ENCODE peak calls at places on chromosomes 11 and 22, in ten cellular contexts. K is adipocyte; R is NCI-H1417; N is mucosa of descending colon; M is skeletal muscle cell; L is T-helper 9 cell; E is stimulated activated CD8-positive, alpha-beta memory T cell treated with anti-CD3 and anti-CD28 coated beads, Interleukin-15, amount 100 ng/mL, for 4 hours; B is neuronal stem cell; W is activated CD8-positive, alpha-beta memory T cell treated with anti-CD3 and anti-CD28 coated beads for 48 hours; F is fibroblast of lung. O is an unnamed sample.

GRCh38 chr11:127791844-127792243 is 791.3 kb upstream of the KIRREL3 start:
- DNase-seq in K (no peak), R (no peak), N (no peak), M (no peak), L (no peak), E (no peak), B (no peak), W (no peak), F (no peak), O (no peak)

GRCh38 chr22:23522642-23523251 is 57.3 kb downstream of the IGLL1 start:
- DNase-seq in K (peak; percentile 25), R (peak; percentile 15), N (no peak), M (no peak), L (no peak), E (no peak), B (no peak), W (no peak), F (no peak), O (peak; percentile 72)

GRCh38 chr11:69536406-69536805 is 54.9 kb downstream of the LINC01488 start:
- DNase-seq in K (no peak), R (no peak), N (peak; percentile 10), M (no peak), L (no peak), E (no peak), B (no peak), W (no peak), F (no peak), O (peak; percentile 34)

GRCh38 chr11:74233683-74234082 is 62.6 kb downstream of the PPME1 start:
- DNase-seq in K (no peak), R (no peak), N (no peak), M (no peak), L (no peak), E (no peak), B (no peak), W (no peak), F (no peak), O (no peak)

GRCh38 chr11:113465786-113466185 is 9.4 kb downstream of the DRD2 start:
- DNase-seq in K (no peak), R (no peak), N (no peak), M (no peak), L (no peak), E (no peak), B (no peak), W (no peak), F (no peak), O (no peak)

GRCh38 chr22:29799217-29799680 is 32.1 kb downstream of the UQCR10 start:
- DNase-seq in K (peak; percentile 91), R (no peak), N (peak; percentile 86), M (peak; percentile 76), L (no peak), E (no peak), B (no peak), W (no peak), F (peak; percentile 95), O (peak; percentile 92)

GRCh38 chr11:68962527-68963250 is 18.1 kb downstream of the MRGPRD start:
- DNase-seq in K (no peak), R (no peak), N (no peak), M (no peak), L (peak; percentile 36), E (no peak), B (no peak), W (no peak), F (no peak), O (no peak)

GRCh38 chr22:47563406-47564157 is 801.1 kb downstream of the TBC1D22A start:
- DNase-seq in K (no peak), R (no peak), N (no peak), M (no peak), L (no peak), E (no peak), B (no peak), W (no peak), F (no peak), O (no peak)

GRCh38 chr11:85947431-85948272 is 92.5 kb downstream of the CCDC83 start:
- DNase-seq in K (peak; percentile 91), R (no peak), N (no peak), M (peak; percentile 81), L (no peak), E (no peak), B (no peak), W (no peak), F (peak; percentile 97), O (no peak)

GRCh38 chr11:38460429-38460828 is 1862.4 kb upstream of the RAG2 start:
- DNase-seq in K (peak; percentile 38), R (no peak), N (no peak), M (peak; percentile 44), L (no peak), E (no peak), B (no peak), W (no peak), F (peak; percentile 62), O (no peak)

GRCh38 chr22:23183107-23183698 is 2.9 kb downstream of the BCR start:
- DNase-seq in K (peak; percentile 55), R (peak; percentile 70), N (peak; percentile 56), M (peak; percentile 60), L (no peak), E (no peak), B (peak; percentile 74), W (no peak), F (peak; percentile 59), O (peak; percentile 75)

GRCh38 chr11:64313491-64314145 is 3.7 kb downstream of the TRMT112 start:
- DNase-seq in K (no peak), R (no peak), N (peak; percentile 73), M (no peak), L (no peak), E (no peak), B (no peak), W (no peak), F (peak; percentile 48), O (no peak)

GRCh38 chr11:65165847-65166317 is 4.2 kb upstream of the SPDYC start:
- DNase-seq in K (no peak), R (no peak), N (no peak), M (no peak), L (no peak), E (no peak), B (no peak), W (no peak), F (no peak), O (no peak)

GRCh38 chr11:14029971-14030531 is 67.5 kb downstream of the SPON1 start:
- DNase-seq in K (peak; percentile 7), R (no peak), N (peak; percentile 68), M (no peak), L (no peak), E (no peak), B (no peak), W (no peak), F (peak; percentile 59), O (peak; percentile 88)

GRCh38 chr22:47472636-47473035 is 710.2 kb downstream of the TBC1D22A start:
- DNase-seq in K (no peak), R (no peak), N (no peak), M (no peak), L (no peak), E (no peak), B (no peak), W (no peak), F (no peak), O (no peak)

GRCh38 chr11:64998690-64999431 is 2.1 kb upstream of the BATF2 start:
- DNase-seq in K (no peak), R (peak; percentile 72), N (peak; percentile 67), M (no peak), L (no peak), E (no peak), B (no peak), W (no peak), F (no peak), O (no peak)

GRCh38 chr11:75311858-75312288 is 39.6 kb downstream of the ARRB1 start:
- DNase-seq in K (peak; percentile 4), R (peak; percentile 32), N (peak; percentile 86), M (no peak), L (no peak), E (no peak), B (no peak), W (no peak), F (peak; percentile 31), O (no peak)

GRCh38 chr11:117146521-117146920 is 2.4 kb downstream of the PAFAH1B2 start:
- DNase-seq in K (peak; percentile 21), R (no peak), N (no peak), M (no peak), L (no peak), E (no peak), B (no peak), W (no peak), F (peak; percentile 49), O (no peak)

GRCh38 chr11:101835465-101836063 is 79.2 kb upstream of the CEP126 start:
- DNase-seq in K (peak; percentile 28), R (no peak), N (no peak), M (no peak), L (no peak), E (no peak), B (no peak), W (no peak), F (peak; percentile 13), O (no peak)

GRCh38 chr11:134466909-134467567 is 55.0 kb upstream of the B3GAT1 start:
- DNase-seq in K (no peak), R (no peak), N (no peak), M (no peak), L (no peak), E (no peak), B (no peak), W (no peak), F (no peak), O (no peak)

GRCh38 chr11:37788141-37788877 is 1190.3 kb upstream of the RAG2 start:
- DNase-seq in K (peak; percentile 55), R (no peak), N (no peak), M (peak; percentile 76), L (no peak), E (no peak), B (no peak), W (no peak), F (peak; percentile 51), O (no peak)

GRCh38 chr11:78207532-78208256 is 19.0 kb downstream of the USP35 start:
- DNase-seq in K (no peak), R (no peak), N (no peak), M (no peak), L (no peak), E (no peak), B (no peak), W (no peak), F (no peak), O (no peak)

GRCh38 chr11:114257621-114258558 is 38.3 kb upstream of the NNMT start:
- DNase-seq in K (peak; percentile 59), R (no peak), N (peak; percentile 57), M (no peak), L (no peak), E (no peak), B (peak; percentile 90), W (no peak), F (peak; percentile 89), O (peak; percentile 88)

GRCh38 chr22:50010676-50011446 is 1.7 kb downstream of the IL17REL start:
- DNase-seq in K (no peak), R (no peak), N (peak; percentile 51), M (no peak), L (peak; percentile 63), E (peak; percentile 62), B (no peak), W (no peak), F (no peak), O (no peak)

GRCh38 chr11:91394718-91395414 is 829.8 kb upstream of the FAT3 start:
- DNase-seq in K (no peak), R (no peak), N (no peak), M (no peak), L (no peak), E (no peak), B (no peak), W (no peak), F (no peak), O (no peak)

GRCh38 chr11:76638267-76639197 is 32.0 kb downstream of the LRRC32 start:
- DNase-seq in K (no peak), R (no peak), N (no peak), M (no peak), L (no peak), E (no peak), B (no peak), W (no peak), F (no peak), O (no peak)

GRCh38 chr11:122604626-122605025 is 50.9 kb upstream of the UBASH3B start:
- DNase-seq in K (no peak), R (no peak), N (no peak), M (no peak), L (no peak), E (no peak), B (no peak), W (no peak), F (no peak), O (no peak)

GRCh38 chr11:79276900-79277299 is 163.9 kb downstream of the TENM4 start:
- DNase-seq in K (no peak), R (no peak), N (no peak), M (no peak), L (no peak), E (no peak), B (no peak), W (no peak), F (no peak), O (no peak)

O was measured in ascending aorta.